ENCODE peak calls at places on chromosomes 6 and 20, in six cellular contexts. One of them, this sample, is unnamed.

GRCh38 chr20:59205044-59205443 is 41.4 kb downstream of the ZNF831 start:
- DNase-seq in psoas muscle: no peak
- DNase-seq in neural crest cell: no peak
- DNase-seq in lower lobe of right lung: no peak
- DNase-seq in progenitor cell of endocrine pancreas: no peak
- DNase-seq in B cell: no peak
- DNase-seq in this sample: no peak

GRCh38 chr6:6781172-6781876 is 192.8 kb downstream of the LY86 start:
- DNase-seq in lower lobe of right lung: no peak
- DNase-seq in progenitor cell of endocrine pancreas: no peak
- DNase-seq in psoas muscle: peak
- DNase-seq in neural crest cell: no peak
- DNase-seq in B cell: no peak
- DNase-seq in this sample: no peak

GRCh38 chr20:11993886-11994466 is 76.3 kb downstream of the BTBD3 start:
- DNase-seq in neural crest cell: no peak
- DNase-seq in B cell: no peak
- DNase-seq in lower lobe of right lung: no peak
- DNase-seq in psoas muscle: no peak
- DNase-seq in progenitor cell of endocrine pancreas: no peak
- DNase-seq in this sample: no peak

GRCh38 chr6:13445005-13445743 is 42.2 kb downstream of the GFOD1 start:
- DNase-seq in psoas muscle: peak
- DNase-seq in lower lobe of right lung: peak
- DNase-seq in neural crest cell: no peak
- DNase-seq in B cell: peak
- DNase-seq in progenitor cell of endocrine pancreas: no peak
- DNase-seq in this sample: no peak

GRCh38 chr6:66970373-66970772 is 1263.3 kb upstream of the EYS start:
- DNase-seq in B cell: no peak
- DNase-seq in neural crest cell: no peak
- DNase-seq in psoas muscle: no peak
- DNase-seq in lower lobe of right lung: no peak
- DNase-seq in progenitor cell of endocrine pancreas: no peak
- DNase-seq in this sample: no peak

GRCh38 chr20:20003088-20003954 is 13.8 kb upstream of the NAA20 start:
- DNase-seq in progenitor cell of endocrine pancreas: no peak
- DNase-seq in lower lobe of right lung: no peak
- DNase-seq in neural crest cell: no peak
- DNase-seq in B cell: peak
- DNase-seq in psoas muscle: peak
- DNase-seq in this sample: peak

GRCh38 chr6:140897804-140898573 is 1234.7 kb upstream of the GJE1 start:
- DNase-seq in lower lobe of right lung: peak
- DNase-seq in psoas muscle: no peak
- DNase-seq in neural crest cell: no peak
- DNase-seq in B cell: no peak
- DNase-seq in progenitor cell of endocrine pancreas: no peak
- DNase-seq in this sample: no peak

GRCh38 chr20:58986968-58987517 is 6.0 kb downstream of the NELFCD start:
- DNase-seq in B cell: no peak
- DNase-seq in progenitor cell of endocrine pancreas: no peak
- DNase-seq in psoas muscle: no peak
- DNase-seq in neural crest cell: no peak
- DNase-seq in lower lobe of right lung: no peak
- DNase-seq in this sample: no peak

GRCh38 chr6:48280035-48280434 is 169.0 kb upstream of the PTCHD4 start:
- DNase-seq in B cell: no peak
- DNase-seq in progenitor cell of endocrine pancreas: no peak
- DNase-seq in psoas muscle: no peak
- DNase-seq in lower lobe of right lung: no peak
- DNase-seq in neural crest cell: no peak
- DNase-seq in this sample: no peak

GRCh38 chr6:108464506-108465084 is 96.1 kb upstream of the FOXO3 start:
- DNase-seq in neural crest cell: no peak
- DNase-seq in psoas muscle: no peak
- DNase-seq in lower lobe of right lung: no peak
- DNase-seq in progenitor cell of endocrine pancreas: no peak
- DNase-seq in B cell: no peak
- DNase-seq in this sample: no peak

GRCh38 chr20:31979713-31980426 is 11.9 kb downstream of the XKR7 start:
- DNase-seq in B cell: no peak
- DNase-seq in lower lobe of right lung: no peak
- DNase-seq in psoas muscle: no peak
- DNase-seq in neural crest cell: no peak
- DNase-seq in progenitor cell of endocrine pancreas: no peak
- DNase-seq in this sample: no peak

GRCh38 chr6:129138739-129139405 is 255.9 kb downstream of the LAMA2 start:
- DNase-seq in psoas muscle: no peak
- DNase-seq in neural crest cell: no peak
- DNase-seq in B cell: no peak
- DNase-seq in progenitor cell of endocrine pancreas: no peak
- DNase-seq in lower lobe of right lung: no peak
- DNase-seq in this sample: no peak

GRCh38 chr6:63936399-63936798 is 300.8 kb downstream of the PHF3 start:
- DNase-seq in lower lobe of right lung: no peak
- DNase-seq in progenitor cell of endocrine pancreas: no peak
- DNase-seq in psoas muscle: no peak
- DNase-seq in neural crest cell: no peak
- DNase-seq in B cell: no peak
- DNase-seq in this sample: no peak

GRCh38 chr6:118712955-118713354 is 61.6 kb upstream of the CEP85L start:
- DNase-seq in B cell: no peak
- DNase-seq in neural crest cell: no peak
- DNase-seq in psoas muscle: no peak
- DNase-seq in lower lobe of right lung: no peak
- DNase-seq in progenitor cell of endocrine pancreas: no peak
- DNase-seq in this sample: no peak

GRCh38 chr6:7725849-7726415 is at the start of gene BMP6:
- DNase-seq in B cell: peak
- DNase-seq in lower lobe of right lung: peak
- DNase-seq in progenitor cell of endocrine pancreas: peak
- DNase-seq in neural crest cell: peak
- DNase-seq in psoas muscle: peak
- DNase-seq in this sample: peak

GRCh38 chr20:16095241-16095640 is 478.0 kb downstream of the KIF16B start:
- DNase-seq in progenitor cell of endocrine pancreas: no peak
- DNase-seq in lower lobe of right lung: no peak
- DNase-seq in neural crest cell: no peak
- DNase-seq in psoas muscle: no peak
- DNase-seq in B cell: no peak
- DNase-seq in this sample: no peak

GRCh38 chr6:132399376-132400074 is 1.8 kb downstream of the MOXD1 start:
- DNase-seq in neural crest cell: no peak
- DNase-seq in B cell: no peak
- DNase-seq in lower lobe of right lung: no peak
- DNase-seq in progenitor cell of endocrine pancreas: no peak
- DNase-seq in psoas muscle: no peak
- DNase-seq in this sample: no peak

GRCh38 chr6:87054143-87054833 is 40.6 kb downstream of the CGA start:
- DNase-seq in B cell: peak
- DNase-seq in progenitor cell of endocrine pancreas: no peak
- DNase-seq in lower lobe of right lung: no peak
- DNase-seq in psoas muscle: no peak
- DNase-seq in neural crest cell: no peak
- DNase-seq in this sample: peak

GRCh38 chr6:79408598-79408997 is 128.6 kb downstream of the LCA5 start:
- DNase-seq in progenitor cell of endocrine pancreas: no peak
- DNase-seq in neural crest cell: no peak
- DNase-seq in lower lobe of right lung: no peak
- DNase-seq in B cell: no peak
- DNase-seq in psoas muscle: no peak
- DNase-seq in this sample: no peak

GRCh38 chr6:3176562-3177355 is 19.4 kb upstream of the TUBB2A start:
- DNase-seq in B cell: no peak
- DNase-seq in psoas muscle: peak
- DNase-seq in progenitor cell of endocrine pancreas: no peak
- DNase-seq in lower lobe of right lung: no peak
- DNase-seq in neural crest cell: no peak
- DNase-seq in this sample: no peak

GRCh38 chr6:25173951-25174474 is 105.2 kb upstream of the CARMIL1 start:
- DNase-seq in progenitor cell of endocrine pancreas: no peak
- DNase-seq in psoas muscle: no peak
- DNase-seq in neural crest cell: no peak
- DNase-seq in lower lobe of right lung: no peak
- DNase-seq in B cell: no peak
- DNase-seq in this sample: no peak

GRCh38 chr20:31788578-31788977 is 30.6 kb upstream of the MYLK2 start:
- DNase-seq in progenitor cell of endocrine pancreas: no peak
- DNase-seq in psoas muscle: peak
- DNase-seq in neural crest cell: no peak
- DNase-seq in lower lobe of right lung: no peak
- DNase-seq in B cell: no peak
- DNase-seq in this sample: no peak

GRCh38 chr6:52254731-52255378 is 10.6 kb upstream of the IL17F start:
- DNase-seq in neural crest cell: no peak
- DNase-seq in psoas muscle: no peak
- DNase-seq in progenitor cell of endocrine pancreas: no peak
- DNase-seq in B cell: no peak
- DNase-seq in lower lobe of right lung: no peak
- DNase-seq in this sample: no peak

DNA sequence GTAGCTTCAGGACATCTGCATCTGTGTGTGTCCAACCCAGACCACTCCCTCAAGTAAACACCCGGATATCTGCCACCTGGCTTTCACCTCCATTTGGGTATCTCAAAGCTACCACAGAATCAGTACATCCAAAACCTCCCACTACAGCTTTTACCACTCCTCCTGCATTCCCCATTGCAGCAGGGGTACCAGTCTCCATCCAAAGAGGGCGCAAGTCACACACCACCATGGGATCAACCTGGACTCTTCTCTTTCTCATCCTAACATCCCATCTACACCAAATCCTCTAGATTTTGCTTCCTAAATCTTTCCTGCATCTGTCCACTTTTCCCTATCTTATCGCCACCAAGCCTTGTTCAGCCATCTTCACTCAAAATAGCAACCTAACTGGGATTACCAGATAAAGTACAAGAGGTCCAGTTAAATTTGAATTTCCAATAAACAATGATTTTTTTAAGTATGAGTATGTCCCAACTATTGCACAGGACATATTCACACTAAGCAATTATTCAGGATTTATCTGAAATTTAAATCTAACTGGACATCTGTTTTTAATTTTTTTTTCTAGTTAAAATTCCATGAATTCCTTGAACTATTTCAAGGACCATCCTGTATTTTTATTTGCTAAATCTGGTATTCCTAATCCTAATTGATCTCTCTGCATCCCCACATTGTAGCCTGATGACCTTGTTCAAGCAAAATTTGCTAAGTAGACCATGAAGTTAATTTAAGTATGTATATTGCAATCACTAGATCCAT is 164.3 kb upstream of the MLN start:
- DNase-seq in lower lobe of right lung: no peak
- DNase-seq in psoas muscle: no peak
- DNase-seq in neural crest cell: no peak
- DNase-seq in B cell: no peak
- DNase-seq in progenitor cell of endocrine pancreas: no peak
- DNase-seq in this sample: no peak
- TF ChIP-seq CTCF in lower lobe of right lung: no peak
- TF ChIP-seq CTCF in psoas muscle: no peak
- TF ChIP-seq CTCF in neural crest cell: peak
- TF ChIP-seq CTCF in B cell: no peak
- TF ChIP-seq CTCF in progenitor cell of endocrine pancreas: peak
- TF ChIP-seq CTCF in this sample: no peak

GRCh38 chr6:17908831-17909230 is 78.6 kb downstream of the KIF13A start:
- DNase-seq in neural crest cell: no peak
- DNase-seq in psoas muscle: no peak
- DNase-seq in B cell: no peak
- DNase-seq in lower lobe of right lung: no peak
- DNase-seq in progenitor cell of endocrine pancreas: no peak
- DNase-seq in this sample: no peak

GRCh38 chr6:17905611-17906592 is 81.5 kb downstream of the KIF13A start:
- DNase-seq in B cell: no peak
- DNase-seq in progenitor cell of endocrine pancreas: no peak
- DNase-seq in lower lobe of right lung: no peak
- DNase-seq in neural crest cell: no peak
- DNase-seq in psoas muscle: no peak
- DNase-seq in this sample: no peak

GRCh38 chr6:17904491-17905120 is 82.8 kb downstream of the KIF13A start:
- DNase-seq in B cell: no peak
- DNase-seq in progenitor cell of endocrine pancreas: no peak
- DNase-seq in lower lobe of right lung: no peak
- DNase-seq in neural crest cell: no peak
- DNase-seq in psoas muscle: no peak
- DNase-seq in this sample: no peak

GRCh38 chr6:17910178-17910577 is 77.3 kb downstream of the KIF13A start:
- DNase-seq in psoas muscle: no peak
- DNase-seq in progenitor cell of endocrine pancreas: no peak
- DNase-seq in lower lobe of right lung: no peak
- DNase-seq in neural crest cell: no peak
- DNase-seq in B cell: peak
- DNase-seq in this sample: no peak

GRCh38 chr6:17907467-17908229 is 79.8 kb downstream of the KIF13A start:
- DNase-seq in neural crest cell: no peak
- DNase-seq in psoas muscle: peak
- DNase-seq in lower lobe of right lung: peak
- DNase-seq in B cell: peak
- DNase-seq in progenitor cell of endocrine pancreas: no peak
- DNase-seq in this sample: no peak
- TF ChIP-seq CTCF in neural crest cell: no peak
- TF ChIP-seq CTCF in psoas muscle: peak
- TF ChIP-seq CTCF in lower lobe of right lung: no peak
- TF ChIP-seq CTCF in B cell: no peak
- TF ChIP-seq CTCF in progenitor cell of endocrine pancreas: no peak
- TF ChIP-seq CTCF in this sample: no peak

DNA sequence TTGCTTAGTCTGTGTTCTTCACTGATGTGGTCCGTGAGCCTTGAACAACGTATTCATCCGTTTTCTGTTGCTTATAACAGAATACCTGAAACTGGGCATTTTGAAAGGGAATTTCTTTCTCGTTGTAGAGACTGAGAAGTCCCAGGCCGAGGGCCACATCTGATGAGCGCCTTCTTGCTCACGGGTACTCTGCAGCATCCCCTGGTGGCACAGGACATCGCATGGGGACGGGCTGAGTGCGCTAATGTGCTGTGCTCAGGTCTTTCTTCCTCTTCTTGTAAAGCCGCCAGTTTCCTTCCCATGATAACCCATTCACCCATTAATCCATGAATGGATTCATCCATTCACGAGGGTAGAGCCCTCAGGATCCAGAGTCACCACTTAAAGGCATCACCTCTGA is 161.0 kb downstream of the NFATC2 start:
- DNase-seq in B cell: no peak
- DNase-seq in neural crest cell: no peak
- DNase-seq in progenitor cell of endocrine pancreas: no peak
- DNase-seq in lower lobe of right lung: no peak
- DNase-seq in psoas muscle: no peak
- DNase-seq in this sample: no peak
- TF ChIP-seq CTCF in B cell: no peak
- TF ChIP-seq CTCF in neural crest cell: no peak
- TF ChIP-seq CTCF in progenitor cell of endocrine pancreas: no peak
- TF ChIP-seq CTCF in lower lobe of right lung: no peak
- TF ChIP-seq CTCF in psoas muscle: no peak
- TF ChIP-seq CTCF in this sample: no peak

GRCh38 chr6:160678744-160679401 is 14.8 kb upstream of the LPA start:
- DNase-seq in lower lobe of right lung: no peak
- DNase-seq in B cell: no peak
- DNase-seq in neural crest cell: peak
- DNase-seq in psoas muscle: no peak
- DNase-seq in progenitor cell of endocrine pancreas: peak
- DNase-seq in this sample: no peak

GRCh38 chr6:160678230-160678629 is 14.2 kb upstream of the LPA start:
- DNase-seq in neural crest cell: no peak
- DNase-seq in psoas muscle: no peak
- DNase-seq in B cell: no peak
- DNase-seq in lower lobe of right lung: no peak
- DNase-seq in progenitor cell of endocrine pancreas: no peak
- DNase-seq in this sample: no peak

GRCh38 chr6:160679402-160679769 is 15.3 kb upstream of the LPA start:
- DNase-seq in psoas muscle: no peak
- DNase-seq in neural crest cell: peak
- DNase-seq in lower lobe of right lung: no peak
- DNase-seq in progenitor cell of endocrine pancreas: peak
- DNase-seq in B cell: no peak
- DNase-seq in this sample: no peak
- TF ChIP-seq CTCF in psoas muscle: no peak
- TF ChIP-seq CTCF in neural crest cell: peak
- TF ChIP-seq CTCF in lower lobe of right lung: no peak
- TF ChIP-seq CTCF in progenitor cell of endocrine pancreas: peak
- TF ChIP-seq CTCF in B cell: no peak
- TF ChIP-seq CTCF in this sample: no peak

This sample was measured in GM20000.